ENCODE peak calls at places on chromosomes 6 and 20, in four cellular contexts. One of them, this sample, is unnamed.

GRCh38 chr20:1557605-1558004 is at the start of gene SIRPD:
- DNase-seq in epithelial cell of esophagus: no peak
- DNase-seq in progenitor cell of endocrine pancreas: no peak
- DNase-seq in adrenal gland: no peak
- DNase-seq in this sample: no peak

GRCh38 chr20:57573893-57574292 is 13.0 kb downstream of the PCK1 start:
- DNase-seq in epithelial cell of esophagus: no peak
- DNase-seq in progenitor cell of endocrine pancreas: no peak
- DNase-seq in adrenal gland: no peak
- DNase-seq in this sample: no peak

GRCh38 chr6:39056191-39056590 is 7.6 kb downstream of the GLP1R start:
- DNase-seq in epithelial cell of esophagus: no peak
- DNase-seq in progenitor cell of endocrine pancreas: no peak
- DNase-seq in adrenal gland: no peak
- DNase-seq in this sample: no peak

GRCh38 chr6:103122766-103123601 is 1729.5 kb downstream of the GRIK2 start:
- DNase-seq in epithelial cell of esophagus: peak
- DNase-seq in progenitor cell of endocrine pancreas: peak
- DNase-seq in adrenal gland: peak
- DNase-seq in this sample: peak

GRCh38 chr6:14732226-14732844 is 513.5 kb upstream of the JARID2 start:
- DNase-seq in epithelial cell of esophagus: no peak
- DNase-seq in progenitor cell of endocrine pancreas: no peak
- DNase-seq in adrenal gland: no peak
- DNase-seq in this sample: no peak

GRCh38 chr6:39166918-39167301 is 51.9 kb upstream of the SAYSD1 start:
- DNase-seq in epithelial cell of esophagus: no peak
- DNase-seq in progenitor cell of endocrine pancreas: no peak
- DNase-seq in adrenal gland: no peak
- DNase-seq in this sample: no peak

GRCh38 chr6:30076333-30076732 is 764 bp upstream of the RNF39 start:
- DNase-seq in epithelial cell of esophagus: no peak
- DNase-seq in progenitor cell of endocrine pancreas: no peak
- DNase-seq in adrenal gland: no peak
- DNase-seq in this sample: peak

GRCh38 chr6:3911614-3912336 is 62.6 kb downstream of the FAM50B start:
- DNase-seq in epithelial cell of esophagus: peak
- DNase-seq in progenitor cell of endocrine pancreas: no peak
- DNase-seq in adrenal gland: no peak
- DNase-seq in this sample: no peak

GRCh38 chr6:8282380-8282779 is 153.0 kb downstream of the SLC35B3 start:
- DNase-seq in epithelial cell of esophagus: no peak
- DNase-seq in progenitor cell of endocrine pancreas: no peak
- DNase-seq in adrenal gland: no peak
- DNase-seq in this sample: no peak

GRCh38 chr6:106055442-106055975 is 30.6 kb upstream of the PRDM1 start:
- DNase-seq in epithelial cell of esophagus: no peak
- DNase-seq in progenitor cell of endocrine pancreas: no peak
- DNase-seq in adrenal gland: no peak
- DNase-seq in this sample: no peak

GRCh38 chr6:84050408-84050807 is 16.8 kb downstream of the MRAP2 start:
- DNase-seq in epithelial cell of esophagus: peak
- DNase-seq in progenitor cell of endocrine pancreas: no peak
- DNase-seq in adrenal gland: no peak
- DNase-seq in this sample: no peak

GRCh38 chr20:33650753-33651561 is 11.2 kb upstream of the C20orf144 start:
- DNase-seq in epithelial cell of esophagus: peak
- DNase-seq in progenitor cell of endocrine pancreas: no peak
- DNase-seq in adrenal gland: no peak
- DNase-seq in this sample: no peak

GRCh38 chr20:44643596-44644383 is 7.7 kb downstream of the ADA start:
- DNase-seq in epithelial cell of esophagus: peak
- DNase-seq in progenitor cell of endocrine pancreas: no peak
- DNase-seq in adrenal gland: peak
- DNase-seq in this sample: no peak

GRCh38 chr6:134168580-134169223 is 116.3 kb upstream of the SLC2A12 start:
- DNase-seq in epithelial cell of esophagus: no peak
- DNase-seq in progenitor cell of endocrine pancreas: no peak
- DNase-seq in adrenal gland: no peak
- DNase-seq in this sample: no peak

GRCh38 chr20:62606551-62607201 is 35.6 kb upstream of the SLCO4A1 start:
- DNase-seq in epithelial cell of esophagus: no peak
- DNase-seq in progenitor cell of endocrine pancreas: no peak
- DNase-seq in adrenal gland: no peak
- DNase-seq in this sample: no peak

GRCh38 chr20:46751856-46752255 is 42.4 kb downstream of the SLC2A10 start:
- DNase-seq in epithelial cell of esophagus: no peak
- DNase-seq in progenitor cell of endocrine pancreas: no peak
- DNase-seq in adrenal gland: no peak
- DNase-seq in this sample: no peak

GRCh38 chr6:148530976-148531375 is 188.3 kb downstream of the SASH1 start:
- DNase-seq in epithelial cell of esophagus: no peak
- DNase-seq in progenitor cell of endocrine pancreas: no peak
- DNase-seq in adrenal gland: no peak
- DNase-seq in this sample: no peak

GRCh38 chr6:13526718-13527668 is 39.6 kb upstream of the GFOD1 start:
- DNase-seq in epithelial cell of esophagus: peak
- DNase-seq in progenitor cell of endocrine pancreas: no peak
- DNase-seq in adrenal gland: no peak
- DNase-seq in this sample: peak

GRCh38 chr6:85641522-85641915 is 1.2 kb downstream of the SYNCRIP start:
- DNase-seq in epithelial cell of esophagus: peak
- DNase-seq in progenitor cell of endocrine pancreas: no peak
- DNase-seq in adrenal gland: no peak
- DNase-seq in this sample: no peak

GRCh38 chr6:548517-548916 is 108.4 kb downstream of the HUS1B start:
- DNase-seq in epithelial cell of esophagus: no peak
- DNase-seq in progenitor cell of endocrine pancreas: no peak
- DNase-seq in adrenal gland: no peak
- DNase-seq in this sample: no peak

GRCh38 chr6:43924222-43924702 is 154.3 kb downstream of the VEGFA start:
- DNase-seq in epithelial cell of esophagus: no peak
- DNase-seq in progenitor cell of endocrine pancreas: no peak
- DNase-seq in adrenal gland: no peak
- DNase-seq in this sample: no peak

GRCh38 chr6:37990762-37991525 is 171.4 kb downstream of the ZFAND3 start:
- DNase-seq in epithelial cell of esophagus: peak
- DNase-seq in progenitor cell of endocrine pancreas: no peak
- DNase-seq in adrenal gland: no peak
- DNase-seq in this sample: no peak

GRCh38 chr20:30485331-30486102 is 771.9 kb upstream of the DEFB115 start:
- DNase-seq in epithelial cell of esophagus: no peak
- DNase-seq in progenitor cell of endocrine pancreas: no peak
- DNase-seq in adrenal gland: no peak
- DNase-seq in this sample: peak

GRCh38 chr6:14442250-14442649 is 324.7 kb downstream of the CD83 start:
- DNase-seq in epithelial cell of esophagus: no peak
- DNase-seq in progenitor cell of endocrine pancreas: no peak
- DNase-seq in adrenal gland: no peak
- DNase-seq in this sample: no peak

GRCh38 chr6:113148576-113148975 is 708.6 kb upstream of the MARCKS start:
- DNase-seq in epithelial cell of esophagus: no peak
- DNase-seq in progenitor cell of endocrine pancreas: no peak
- DNase-seq in adrenal gland: no peak
- DNase-seq in this sample: no peak

GRCh38 chr20:5818346-5818681 is 68.1 kb downstream of the SHLD1 start:
- DNase-seq in epithelial cell of esophagus: no peak
- DNase-seq in progenitor cell of endocrine pancreas: no peak
- DNase-seq in adrenal gland: no peak
- DNase-seq in this sample: no peak

GRCh38 chr6:166446567-166447065 is 63.9 kb upstream of the MPC1 start:
- DNase-seq in epithelial cell of esophagus: peak
- DNase-seq in progenitor cell of endocrine pancreas: no peak
- DNase-seq in adrenal gland: no peak
- DNase-seq in this sample: no peak

GRCh38 chr6:100461273-100461919 is 3.3 kb downstream of the SIM1 start:
- DNase-seq in epithelial cell of esophagus: no peak
- DNase-seq in progenitor cell of endocrine pancreas: no peak
- DNase-seq in adrenal gland: no peak
- DNase-seq in this sample: no peak

GRCh38 chr6:54697423-54697822 is 149.1 kb upstream of the FAM83B start:
- DNase-seq in epithelial cell of esophagus: peak
- DNase-seq in progenitor cell of endocrine pancreas: no peak
- DNase-seq in adrenal gland: no peak
- DNase-seq in this sample: no peak

GRCh38 chr6:11785953-11786579 is 7.5 kb upstream of the ADTRP start:
- DNase-seq in epithelial cell of esophagus: no peak
- DNase-seq in progenitor cell of endocrine pancreas: no peak
- DNase-seq in adrenal gland: no peak
- DNase-seq in this sample: peak

GRCh38 chr6:169490830-169491229 is 211.0 kb downstream of the WDR27 start:
- DNase-seq in epithelial cell of esophagus: no peak
- DNase-seq in progenitor cell of endocrine pancreas: no peak
- DNase-seq in adrenal gland: no peak
- DNase-seq in this sample: no peak

GRCh38 chr6:906920-907319 is 214.0 kb upstream of the EXOC2 start:
- DNase-seq in epithelial cell of esophagus: no peak
- DNase-seq in progenitor cell of endocrine pancreas: no peak
- DNase-seq in adrenal gland: no peak
- DNase-seq in this sample: no peak

GRCh38 chr6:83518946-83519489 is 6.7 kb downstream of the PRSS35 start:
- DNase-seq in epithelial cell of esophagus: no peak
- DNase-seq in progenitor cell of endocrine pancreas: no peak
- DNase-seq in adrenal gland: no peak
- DNase-seq in this sample: no peak

GRCh38 chr20:40160151-40160550 is 528.9 kb downstream of the MAFB start:
- DNase-seq in epithelial cell of esophagus: peak
- DNase-seq in progenitor cell of endocrine pancreas: peak
- DNase-seq in adrenal gland: peak
- DNase-seq in this sample: peak

GRCh38 chr6:116695398-116695797 is 14.4 kb downstream of the KPNA5 start:
- DNase-seq in epithelial cell of esophagus: no peak
- DNase-seq in progenitor cell of endocrine pancreas: no peak
- DNase-seq in adrenal gland: no peak
- DNase-seq in this sample: peak

GRCh38 chr6:829646-830045 is 136.7 kb upstream of the EXOC2 start:
- DNase-seq in epithelial cell of esophagus: no peak
- DNase-seq in progenitor cell of endocrine pancreas: no peak
- DNase-seq in adrenal gland: no peak
- DNase-seq in this sample: no peak

GRCh38 chr20:58025233-58025632 is 203.2 kb downstream of the ANKRD60 start:
- DNase-seq in epithelial cell of esophagus: no peak
- DNase-seq in progenitor cell of endocrine pancreas: no peak
- DNase-seq in adrenal gland: no peak
- DNase-seq in this sample: no peak

GRCh38 chr20:57283867-57284266 is 17.4 kb upstream of the BMP7 start:
- DNase-seq in epithelial cell of esophagus: no peak
- DNase-seq in progenitor cell of endocrine pancreas: no peak
- DNase-seq in adrenal gland: no peak
- DNase-seq in this sample: no peak

GRCh38 chr6:2132911-2133310 is 112.5 kb downstream of the GMDS start:
- DNase-seq in epithelial cell of esophagus: no peak
- DNase-seq in progenitor cell of endocrine pancreas: no peak
- DNase-seq in adrenal gland: no peak
- DNase-seq in this sample: no peak
- TF ChIP-seq CTCF in epithelial cell of esophagus: no peak
- TF ChIP-seq CTCF in progenitor cell of endocrine pancreas: no peak
- TF ChIP-seq CTCF in adrenal gland: no peak
- TF ChIP-seq CTCF in this sample: no peak

GRCh38 chr20:31846793-31847138 is 1.4 kb upstream of the FOXS1 start:
- DNase-seq in epithelial cell of esophagus: no peak
- DNase-seq in progenitor cell of endocrine pancreas: no peak
- DNase-seq in adrenal gland: no peak
- DNase-seq in this sample: no peak
- TF ChIP-seq CTCF in epithelial cell of esophagus: no peak
- TF ChIP-seq CTCF in progenitor cell of endocrine pancreas: no peak
- TF ChIP-seq CTCF in adrenal gland: no peak
- TF ChIP-seq CTCF in this sample: no peak

DNA sequence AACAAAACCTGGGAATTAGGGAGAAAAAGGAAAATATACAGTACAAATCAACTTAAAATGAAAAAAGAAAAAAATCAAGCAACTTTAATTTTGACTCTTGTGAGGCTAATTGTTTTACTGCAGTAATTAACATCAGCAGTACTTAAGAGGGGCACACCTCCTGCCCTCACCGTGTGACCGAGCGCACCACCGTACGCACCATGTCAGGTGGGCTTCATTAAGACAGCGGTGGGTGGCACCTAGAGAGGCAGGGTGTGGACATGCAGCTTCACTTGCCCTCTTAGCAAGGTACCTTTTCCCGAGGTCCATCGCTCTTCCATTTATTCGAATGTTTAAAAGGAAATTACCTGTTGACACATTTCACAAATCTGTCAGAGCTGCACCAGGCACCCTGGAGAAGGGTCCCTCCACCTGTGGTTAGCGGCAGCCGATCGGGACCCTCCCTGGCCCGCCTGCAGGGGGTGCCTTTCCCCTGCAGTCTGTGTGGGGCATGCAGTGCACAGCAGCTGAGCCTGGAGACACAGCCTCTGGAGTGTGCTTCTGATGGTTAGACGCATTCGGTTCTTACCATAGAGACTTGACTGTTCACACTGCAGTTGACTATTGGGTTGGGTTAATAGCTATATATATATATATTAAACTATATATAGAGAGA is 184.1 kb downstream of the TMEM242 start:
- DNase-seq in epithelial cell of esophagus: no peak
- DNase-seq in progenitor cell of endocrine pancreas: no peak
- DNase-seq in adrenal gland: no peak
- DNase-seq in this sample: no peak
- TF ChIP-seq CTCF in epithelial cell of esophagus: no peak
- TF ChIP-seq CTCF in progenitor cell of endocrine pancreas: peak
- TF ChIP-seq CTCF in adrenal gland: no peak
- TF ChIP-seq CTCF in this sample: no peak

GRCh38 chr6:77551135-77551534 is 87.8 kb upstream of the HTR1B start:
- DNase-seq in epithelial cell of esophagus: no peak
- DNase-seq in progenitor cell of endocrine pancreas: no peak
- DNase-seq in adrenal gland: no peak
- DNase-seq in this sample: no peak

GRCh38 chr6:77543601-77544000 is 80.3 kb upstream of the HTR1B start:
- DNase-seq in epithelial cell of esophagus: no peak
- DNase-seq in progenitor cell of endocrine pancreas: no peak
- DNase-seq in adrenal gland: no peak
- DNase-seq in this sample: no peak

GRCh38 chr6:77548190-77548589 is 84.9 kb upstream of the HTR1B start:
- DNase-seq in epithelial cell of esophagus: no peak
- DNase-seq in progenitor cell of endocrine pancreas: no peak
- DNase-seq in adrenal gland: no peak
- DNase-seq in this sample: no peak

DNA sequence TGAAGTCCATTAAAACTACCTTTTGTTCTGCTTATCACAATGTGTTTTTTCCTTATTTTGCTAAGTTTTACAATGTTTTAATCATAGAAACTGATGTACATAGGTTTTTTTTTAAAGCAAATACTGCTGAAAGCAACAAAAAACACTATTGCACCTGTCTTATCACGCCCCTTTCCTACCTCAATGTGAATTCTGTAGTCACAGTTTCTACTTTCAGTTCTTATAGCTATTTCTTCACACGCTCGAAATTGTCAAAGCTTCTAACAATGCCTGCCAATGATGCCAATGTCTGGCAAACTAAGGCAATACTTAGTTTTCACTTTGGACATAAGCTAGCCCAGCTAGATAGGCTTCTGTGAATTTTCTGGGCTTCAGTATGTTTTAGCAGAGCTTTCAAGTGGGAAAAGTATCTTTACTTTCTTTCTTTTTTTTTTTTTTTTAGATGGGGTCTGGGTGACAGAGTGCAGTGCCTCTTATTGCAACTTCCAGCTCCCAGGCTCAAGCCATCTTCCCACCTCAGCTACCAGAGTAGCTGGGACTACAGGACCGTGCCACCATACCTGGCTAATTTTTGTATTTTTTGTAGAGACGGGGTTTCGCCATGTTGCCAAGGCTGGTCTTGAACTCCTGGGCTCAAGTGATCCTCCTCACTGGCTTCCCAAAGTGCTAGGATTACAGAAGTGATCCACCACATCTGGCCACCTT is 85.5 kb upstream of the HTR1B start:
- DNase-seq in epithelial cell of esophagus: no peak
- DNase-seq in progenitor cell of endocrine pancreas: no peak
- DNase-seq in adrenal gland: no peak
- DNase-seq in this sample: no peak
- TF ChIP-seq CTCF in epithelial cell of esophagus: no peak
- TF ChIP-seq CTCF in progenitor cell of endocrine pancreas: no peak
- TF ChIP-seq CTCF in adrenal gland: no peak
- TF ChIP-seq CTCF in this sample: no peak